ENCODE peak calls at places on chromosomes 5 and 9, in seven cellular contexts. N is fibroblast of lung, O is spleen, A is heart right ventricle, Q is uterus, R is left ventricle myocardium inferior, C is mucosa of descending colon. Y is an unnamed sample.
A peak's percentile ranks its signal among the peaks of the same experiment; 100 is the strongest.

GRCh38 chr9:137114613-137115393 is at the start of gene DPP7:
- DNase-seq in R (peak; percentile 82), N (peak; percentile 39), O (peak; percentile 96), A (peak; percentile 80), Q (no peak), C (peak; percentile 83), Y (peak; percentile 87)

GRCh38 chr9:92501671-92502393 is 19.5 kb upstream of the ASPN start:
- DNase-seq in O (no peak), Q (peak; percentile 72), R (peak; percentile 38), C (peak; percentile 43), N (peak; percentile 41), A (no peak), Y (peak; percentile 69)

GRCh38 chr9:79572891-79573696 is 1.3 kb downstream of the TLE4 start:
- DNase-seq in C (peak; percentile 76), R (peak; percentile 59), A (peak; percentile 57), O (peak; percentile 95), Q (peak; percentile 34), N (peak; percentile 9), Y (peak; percentile 45)

GRCh38 chr5:71887680-71888079 is 168.6 kb downstream of the CARTPT start:
- DNase-seq in N (peak; percentile 93), R (no peak), A (no peak), C (no peak), Q (no peak), O (no peak), Y (no peak)

GRCh38 chr5:73747696-73748380 is 121.8 kb downstream of the ARHGEF28 start:
- DNase-seq in R (no peak), N (peak; percentile 41), Q (no peak), A (no peak), O (no peak), C (no peak), Y (no peak)

GRCh38 chr9:136143215-136144001 is 24.7 kb upstream of the TMEM250 start:
- DNase-seq in A (no peak), C (no peak), Q (no peak), R (no peak), N (peak; percentile 25), O (no peak), Y (no peak)

GRCh38 chr9:109556061-109556460 is 58.0 kb upstream of the PTPN3 start:
- DNase-seq in N (no peak), C (no peak), O (no peak), R (no peak), A (no peak), Q (no peak), Y (no peak)

GRCh38 chr9:97651646-97652045 is 18.0 kb downstream of the NCBP1 start:
- DNase-seq in R (no peak), N (peak; percentile 39), C (no peak), A (no peak), O (no peak), Q (no peak), Y (no peak)

GRCh38 chr5:10460252-10460906 is 18.7 kb downstream of the ROPN1L start:
- DNase-seq in Q (peak; percentile 41), N (no peak), R (peak; percentile 87), A (peak; percentile 85), O (peak; percentile 86), C (peak; percentile 74), Y (no peak)

GRCh38 chr9:106696804-106697203 is 166.2 kb upstream of the ZNF462 start:
- DNase-seq in Q (no peak), C (no peak), N (no peak), O (no peak), A (no peak), R (no peak), Y (no peak)

GRCh38 chr9:124940521-124940893 is 376 bp downstream of the GOLGA1 start:
- DNase-seq in A (no peak), R (no peak), C (no peak), O (no peak), N (no peak), Q (no peak), Y (no peak)

GRCh38 chr5:87900419-87900818 is 368.2 kb downstream of the TMEM161B start:
- DNase-seq in R (no peak), Q (no peak), A (no peak), N (no peak), C (no peak), O (no peak), Y (no peak)

GRCh38 chr9:130484362-130485072 is 39.8 kb downstream of the ASS1 start:
- DNase-seq in Q (no peak), R (no peak), O (no peak), C (no peak), N (no peak), A (no peak), Y (no peak)

GRCh38 chr9:77811832-77812231 is 163.7 kb upstream of the GNA14 start:
- DNase-seq in O (no peak), N (no peak), R (no peak), C (no peak), A (no peak), Q (no peak), Y (no peak)

GRCh38 chr9:97046228-97046627 is 7.3 kb upstream of the CTSV start:
- DNase-seq in N (no peak), C (peak; percentile 62), Q (no peak), R (no peak), O (no peak), A (no peak), Y (no peak)

GRCh38 chr5:33316773-33317172 is 124.0 kb upstream of the TARS1 start:
- DNase-seq in A (no peak), Q (no peak), N (peak; percentile 39), C (no peak), R (no peak), O (no peak), Y (no peak)

GRCh38 chr9:98091735-98092632 is 27.0 kb downstream of the TRIM14 start:
- DNase-seq in C (no peak), A (no peak), N (no peak), Q (no peak), O (no peak), R (no peak), Y (no peak)

GRCh38 chr5:134545070-134545868 is 19.8 kb downstream of the JADE2 start:
- DNase-seq in O (peak; percentile 85), N (peak; percentile 66), A (peak; percentile 71), R (peak; percentile 79), Q (peak; percentile 86), C (peak; percentile 19), Y (peak; percentile 88)

DNA sequence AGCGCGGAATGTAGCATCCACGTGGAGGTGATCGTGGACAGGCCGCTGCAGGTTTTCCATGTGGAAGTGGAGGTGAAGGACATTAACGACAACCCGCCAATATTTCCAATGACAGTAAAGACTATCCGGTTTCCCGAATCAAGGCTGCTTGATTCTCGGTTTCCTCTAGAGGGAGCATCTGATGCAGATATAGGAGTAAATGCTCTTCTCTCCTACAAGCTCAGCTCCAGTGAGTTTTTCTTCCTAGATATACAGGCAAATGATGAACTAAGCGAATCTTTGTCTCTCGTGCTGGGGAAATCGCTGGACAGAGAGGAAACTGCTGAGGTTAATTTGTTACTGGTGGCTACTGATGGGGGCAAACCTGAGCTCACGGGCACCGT is 598 bp downstream of the PCDHA2 start:
- DNase-seq in C (no peak), Q (no peak), R (no peak), O (no peak), N (no peak), A (no peak), Y (no peak)
- TF ChIP-seq CTCF in C (no peak), Q (no peak), R (peak; percentile 7), O (no peak), N (no peak), A (no peak), Y (no peak)

DNA sequence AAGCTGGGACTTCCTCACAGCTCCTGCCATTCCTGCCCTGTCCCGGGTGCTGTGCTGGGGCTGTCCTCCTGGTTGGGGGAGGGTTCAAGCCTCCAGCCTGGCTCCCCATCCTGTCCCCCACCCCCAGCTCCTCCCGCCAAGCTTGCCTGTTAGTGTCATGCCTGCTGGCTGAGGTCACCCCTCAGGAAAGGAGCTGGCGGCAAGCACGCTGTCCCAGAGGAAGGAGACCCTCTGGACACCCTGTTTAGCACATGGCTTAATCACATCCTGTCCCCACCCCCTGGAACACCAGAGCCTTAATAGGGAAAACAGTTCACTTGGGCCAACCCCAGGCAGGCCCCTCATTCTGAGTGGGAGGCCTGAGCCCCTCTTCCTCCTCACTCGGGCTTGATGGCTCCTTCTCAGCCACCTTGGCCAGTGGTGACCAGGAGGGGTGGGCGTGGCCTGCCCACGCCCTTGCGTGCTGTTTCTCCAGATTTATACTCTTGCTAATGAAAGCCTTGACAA is 9.2 kb upstream of the PHYHD1 start:
- DNase-seq in O (peak; percentile 77), A (peak; percentile 78), R (peak; percentile 78), N (peak; percentile 47), C (peak; percentile 39), Q (peak; percentile 64), Y (peak; percentile 75)
- H3K4me1 ChIP-seq in O (peaks cover 59% of the 10 kb centered on the region), A (peaks cover 77% of the 10 kb centered on the region), R (peaks cover 92% of the 10 kb centered on the region), N (peaks cover 30% of the 10 kb centered on the region), C (peaks cover 12% of the 10 kb centered on the region), Q (no peaks in the 10 kb centered on the region), Y (peaks cover 62% of the 10 kb centered on the region)

GRCh38 chr9:17216011-17216410 is 81.2 kb downstream of the CNTLN start:
- DNase-seq in R (no peak), C (no peak), A (no peak), N (no peak), Q (no peak), O (no peak), Y (no peak)

GRCh38 chr9:17222932-17223331 is 88.1 kb downstream of the CNTLN start:
- DNase-seq in N (no peak), O (no peak), C (no peak), A (no peak), Q (no peak), R (no peak), Y (no peak)

DNA sequence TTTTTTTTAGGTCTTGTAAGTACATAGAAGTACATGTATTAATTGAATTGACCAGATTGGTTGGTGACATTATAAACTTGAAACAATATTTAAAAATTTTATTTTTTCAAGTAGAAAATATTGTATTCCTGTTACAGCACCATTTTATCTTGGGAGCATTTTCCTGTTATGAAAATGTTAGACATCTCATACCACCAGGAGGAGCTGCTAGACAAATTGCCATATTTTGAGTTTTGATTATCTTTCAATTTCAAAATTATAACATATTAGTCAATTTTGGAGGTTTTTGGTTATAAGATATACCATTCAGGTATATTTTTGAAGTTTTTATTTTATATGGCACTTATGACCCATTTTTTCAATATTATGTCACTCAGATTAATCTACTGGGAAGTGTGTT is 84.4 kb downstream of the CNTLN start:
- DNase-seq in A (no peak), R (no peak), C (no peak), Q (no peak), O (no peak), N (peak; percentile 33), Y (no peak)
- TF ChIP-seq CTCF in A (no peak), R (no peak), C (no peak), Q (no peak), O (no peak), N (peak; percentile 15), Y (no peak)

GRCh38 chr5:112353678-112354077 is 65.4 kb downstream of the EPB41L4A start:
- DNase-seq in A (no peak), N (no peak), O (no peak), C (no peak), R (no peak), Q (no peak), Y (no peak)

GRCh38 chr5:112356178-112356956 is 62.7 kb downstream of the EPB41L4A start:
- DNase-seq in O (no peak), Q (no peak), R (no peak), C (no peak), N (no peak), A (no peak), Y (no peak)

GRCh38 chr5:112351225-112351624 is 67.9 kb downstream of the EPB41L4A start:
- DNase-seq in O (no peak), N (no peak), R (no peak), A (no peak), C (no peak), Q (no peak), Y (no peak)

GRCh38 chr5:112350626-112351025 is 68.5 kb downstream of the EPB41L4A start:
- DNase-seq in Q (no peak), O (no peak), R (no peak), A (no peak), C (no peak), N (no peak), Y (no peak)

GRCh38 chr5:112355058-112355685 is 63.9 kb downstream of the EPB41L4A start:
- DNase-seq in R (no peak), N (no peak), O (no peak), C (no peak), A (no peak), Q (no peak), Y (no peak)
- H3K4me1 ChIP-seq in R (peaks cover 40% of the 10 kb centered on the region), N (no peaks in the 10 kb centered on the region), O (no peaks in the 10 kb centered on the region), C (no peaks in the 10 kb centered on the region), A (peaks cover 5% of the 10 kb centered on the region), Q (no peaks in the 10 kb centered on the region), Y (no peaks in the 10 kb centered on the region)